ENCODE peak calls at places on chromosomes 11 and 22, in five cellular contexts. One of them, this sample, is unnamed.

GRCh38 chr11:95682552-95682951 is 107.0 kb downstream of the FAM76B start:
- DNase-seq in cerebellum: no peak
- DNase-seq in H54: no peak
- DNase-seq in activated T-cell treated with anti-CD3 and anti-CD28 coated beads for 48 hours: no peak
- DNase-seq in stomach: no peak
- DNase-seq in this sample: no peak

GRCh38 chr22:27112273-27112672 is 454.9 kb downstream of the MIAT start:
- DNase-seq in cerebellum: no peak
- DNase-seq in H54: no peak
- DNase-seq in activated T-cell treated with anti-CD3 and anti-CD28 coated beads for 48 hours: no peak
- DNase-seq in stomach: no peak
- DNase-seq in this sample: no peak

GRCh38 chr11:118401880-118402590 is 629 bp downstream of the ATP5MG start:
- DNase-seq in cerebellum: no peak
- DNase-seq in H54: no peak
- DNase-seq in activated T-cell treated with anti-CD3 and anti-CD28 coated beads for 48 hours: no peak
- DNase-seq in stomach: no peak
- DNase-seq in this sample: no peak

GRCh38 chr22:26958378-26958777 is 301.0 kb downstream of the MIAT start:
- DNase-seq in cerebellum: no peak
- DNase-seq in H54: no peak
- DNase-seq in activated T-cell treated with anti-CD3 and anti-CD28 coated beads for 48 hours: no peak
- DNase-seq in stomach: no peak
- DNase-seq in this sample: no peak

GRCh38 chr11:87366766-87367405 is 329.2 kb downstream of the TMEM135 start:
- DNase-seq in cerebellum: no peak
- DNase-seq in H54: no peak
- DNase-seq in activated T-cell treated with anti-CD3 and anti-CD28 coated beads for 48 hours: no peak
- DNase-seq in stomach: no peak
- DNase-seq in this sample: no peak

GRCh38 chr22:43535741-43536140 is 123.9 kb downstream of the MPPED1 start:
- DNase-seq in cerebellum: no peak
- DNase-seq in H54: no peak
- DNase-seq in activated T-cell treated with anti-CD3 and anti-CD28 coated beads for 48 hours: no peak
- DNase-seq in stomach: peak
- DNase-seq in this sample: no peak

GRCh38 chr11:2570211-2570811 is 125.5 kb downstream of the KCNQ1 start:
- DNase-seq in cerebellum: no peak
- DNase-seq in H54: no peak
- DNase-seq in activated T-cell treated with anti-CD3 and anti-CD28 coated beads for 48 hours: no peak
- DNase-seq in stomach: no peak
- DNase-seq in this sample: no peak

GRCh38 chr22:16956290-16956689 is 51.7 kb downstream of the GAB4 start:
- DNase-seq in cerebellum: no peak
- DNase-seq in H54: no peak
- DNase-seq in activated T-cell treated with anti-CD3 and anti-CD28 coated beads for 48 hours: no peak
- DNase-seq in stomach: no peak
- DNase-seq in this sample: no peak